ENCODE peak calls at places on chromosomes 11 and 22, in eight cellular contexts. R is T-helper 2 cell, Y is caudate nucleus, A is HEK293T, S is HFF-Myc, H is NCI-H1092, K is GM23248, W is body of pancreas. I is an unnamed sample.
A peak's percentile ranks its signal among the peaks of the same experiment; 100 is the strongest.

GRCh38 chr11:64459016-64459415 is 100.1 kb downstream of the RPS6KA4 start:
- DNase-seq in R (no peak), Y (no peak), A (no peak), S (no peak), H (no peak), K (peak; percentile 15), W (no peak), I (no peak)

GRCh38 chr11:128629516-128630106 is 42.3 kb upstream of the ETS1 start:
- DNase-seq in R (no peak), Y (no peak), A (no peak), S (no peak), H (no peak), K (peak; percentile 15), W (no peak), I (no peak)

GRCh38 chr11:10414659-10415058 is 40.4 kb upstream of the AMPD3 start:
- DNase-seq in R (peak; percentile 43), Y (no peak), A (no peak), S (no peak), H (no peak), K (peak; percentile 66), W (peak; percentile 30), I (no peak)

GRCh38 chr22:30193031-30193794 is 53.3 kb downstream of the LIF start:
- DNase-seq in R (no peak), Y (no peak), A (no peak), S (no peak), H (no peak), K (no peak), W (no peak), I (no peak)

GRCh38 chr11:61281581-61282250 is 13.4 kb downstream of the VWCE start:
- DNase-seq in R (no peak), Y (no peak), A (peak; percentile 97), S (no peak), H (no peak), K (peak; percentile 65), W (peak; percentile 61), I (no peak)

GRCh38 chr22:39685336-39686177 is 115.0 kb downstream of the CACNA1I start:
- DNase-seq in R (no peak), Y (no peak), A (no peak), S (no peak), H (no peak), K (no peak), W (no peak), I (no peak)

GRCh38 chr11:94739331-94739730 is 28.8 kb upstream of the AMOTL1 start:
- DNase-seq in R (no peak), Y (no peak), A (no peak), S (no peak), H (no peak), K (no peak), W (no peak), I (peak; percentile 34)

GRCh38 chr22:42307806-42308563 is 37.5 kb upstream of the TCF20 start:
- DNase-seq in R (no peak), Y (no peak), A (no peak), S (no peak), H (no peak), K (no peak), W (no peak), I (no peak)

GRCh38 chr22:46979506-46979905 is 217.1 kb downstream of the TBC1D22A start:
- DNase-seq in R (no peak), Y (no peak), A (no peak), S (no peak), H (no peak), K (no peak), W (no peak), I (no peak)

GRCh38 chr22:36532466-36532865 is 3.5 kb upstream of the EIF3D start:
- DNase-seq in R (no peak), Y (no peak), A (no peak), S (no peak), H (no peak), K (no peak), W (no peak), I (no peak)

GRCh38 chr22:49011379-49011768 is 816.3 kb downstream of the BRD1 start:
- DNase-seq in R (no peak), Y (no peak), A (no peak), S (no peak), H (no peak), K (no peak), W (no peak), I (no peak)

GRCh38 chr11:69587454-69588081 is 53.4 kb upstream of the CCND1 start:
- DNase-seq in R (no peak), Y (no peak), A (no peak), S (peak; percentile 59), H (no peak), K (peak; percentile 93), W (no peak), I (no peak)

GRCh38 chr11:78638704-78639380 is 64.2 kb upstream of the NARS2 start:
- DNase-seq in R (no peak), Y (no peak), A (no peak), S (no peak), H (no peak), K (no peak), W (no peak), I (no peak)

GRCh38 chr22:38347944-38348750 is 30.9 kb upstream of the CSNK1E start:
- DNase-seq in R (no peak), Y (no peak), A (no peak), S (no peak), H (no peak), K (peak; percentile 54), W (no peak), I (no peak)

GRCh38 chr11:9459573-9460321 is 1.1 kb upstream of the ZNF143 start:
- DNase-seq in R (peak; percentile 65), Y (peak; percentile 25), A (no peak), S (no peak), H (no peak), K (peak; percentile 76), W (peak; percentile 33), I (peak; percentile 51)

GRCh38 chr11:20626279-20626678 is 26.9 kb downstream of the SLC6A5 start:
- DNase-seq in R (no peak), Y (no peak), A (no peak), S (no peak), H (no peak), K (no peak), W (no peak), I (no peak)

GRCh38 chr11:125072961-125073590 is 10.0 kb downstream of the SLC37A2 start:
- DNase-seq in R (no peak), Y (no peak), A (no peak), S (no peak), H (no peak), K (no peak), W (no peak), I (no peak)

GRCh38 chr22:33909906-33910305 is 10.4 kb downstream of the LARGE1 start:
- DNase-seq in R (no peak), Y (no peak), A (no peak), S (no peak), H (no peak), K (peak; percentile 68), W (no peak), I (no peak)

GRCh38 chr11:112017538-112017937 is 7.7 kb upstream of the DLAT start:
- DNase-seq in R (no peak), Y (no peak), A (no peak), S (no peak), H (no peak), K (peak; percentile 54), W (peak; percentile 45), I (no peak)

GRCh38 chr11:44774736-44775135 is 48.0 kb downstream of the TSPAN18 start:
- DNase-seq in R (no peak), Y (no peak), A (no peak), S (no peak), H (no peak), K (no peak), W (no peak), I (no peak)

GRCh38 chr11:29435421-29435820 is 581.4 kb downstream of the KCNA4 start:
- DNase-seq in R (no peak), Y (no peak), A (no peak), S (no peak), H (no peak), K (peak; percentile 8), W (no peak), I (no peak)

GRCh38 chr11:2592559-2593392 is 107.0 kb downstream of the KCNQ1OT1 start:
- DNase-seq in R (no peak), Y (no peak), A (no peak), S (no peak), H (no peak), K (no peak), W (peak; percentile 4), I (no peak)

GRCh38 chr11:6894097-6894496 is 1.8 kb upstream of the OR2D2 start:
- DNase-seq in R (no peak), Y (no peak), A (no peak), S (no peak), H (no peak), K (no peak), W (no peak), I (no peak)

GRCh38 chr11:15944460-15944859 is 411.9 kb downstream of the SOX6 start:
- DNase-seq in R (no peak), Y (no peak), A (no peak), S (no peak), H (no peak), K (no peak), W (no peak), I (no peak)

GRCh38 chr11:65114538-65115171 is 2.8 kb downstream of the ZNHIT2 start:
- DNase-seq in R (no peak), Y (no peak), A (no peak), S (no peak), H (no peak), K (no peak), W (no peak), I (no peak)

GRCh38 chr11:118885319-118885718 is 1.6 kb downstream of the CXCR5 start:
- DNase-seq in R (no peak), Y (no peak), A (no peak), S (no peak), H (no peak), K (no peak), W (no peak), I (no peak)

GRCh38 chr22:44865193-44866057 is 113.0 kb downstream of the ARHGAP8 start:
- DNase-seq in R (no peak), Y (no peak), A (no peak), S (no peak), H (no peak), K (no peak), W (no peak), I (no peak)

GRCh38 chr11:44910591-44910990 is 40.1 kb downstream of the TP53I11 start:
- DNase-seq in R (no peak), Y (no peak), A (no peak), S (no peak), H (no peak), K (no peak), W (no peak), I (no peak)

GRCh38 chr22:32649515-32650200 is 151.8 kb upstream of the TIMP3 start:
- DNase-seq in R (no peak), Y (no peak), A (no peak), S (no peak), H (no peak), K (peak; percentile 89), W (no peak), I (no peak)

GRCh38 chr11:105577645-105578044 is 32.2 kb upstream of the GRIA4 start:
- DNase-seq in R (no peak), Y (no peak), A (peak; percentile 6), S (no peak), H (no peak), K (no peak), W (no peak), I (no peak)

GRCh38 chr11:75203641-75204011 is 36.9 kb upstream of the TPBGL start:
- DNase-seq in R (no peak), Y (no peak), A (no peak), S (no peak), H (no peak), K (no peak), W (no peak), I (no peak)

GRCh38 chr11:62664405-62665074 is 470 bp downstream of the C11orf98 start:
- DNase-seq in R (peak; percentile 82), Y (peak; percentile 45), A (no peak), S (no peak), H (peak; percentile 69), K (peak; percentile 71), W (peak; percentile 69), I (peak; percentile 73)

GRCh38 chr22:31230155-31230870 is 18.2 kb downstream of the LIMK2 start:
- DNase-seq in R (no peak), Y (no peak), A (no peak), S (no peak), H (no peak), K (peak; percentile 42), W (no peak), I (no peak)

GRCh38 chr22:47776329-47776728 is 1013.9 kb downstream of the TBC1D22A start:
- DNase-seq in R (no peak), Y (no peak), A (no peak), S (no peak), H (no peak), K (no peak), W (peak; percentile 11), I (no peak)

I was measured in DMS79 treated with DMSO at 0.1 percent for 48 hours.